ENCODE peak calls at places on chromosomes 3 and 15, in four cellular contexts. One of them, this sample, is unnamed.

GRCh38 chr15:31353931-31354330 is 27.3 kb downstream of the KLF13 start:
- DNase-seq in prostate gland: no peak
- DNase-seq in ovary: no peak
- DNase-seq in A549: no peak
- DNase-seq in this sample: peak

GRCh38 chr3:27201435-27201966 is 167.7 kb downstream of the NEK10 start:
- DNase-seq in ovary: no peak
- DNase-seq in prostate gland: no peak
- DNase-seq in A549: no peak
- DNase-seq in this sample: no peak

GRCh38 chr15:51368751-51369450 is 27.4 kb downstream of the GLDN start:
- DNase-seq in A549: peak
- DNase-seq in prostate gland: no peak
- DNase-seq in ovary: no peak
- DNase-seq in this sample: no peak

GRCh38 chr3:103295974-103296570 is 861.3 kb downstream of the ZPLD1 start:
- DNase-seq in ovary: no peak
- DNase-seq in A549: peak
- DNase-seq in prostate gland: no peak
- DNase-seq in this sample: no peak

GRCh38 chr15:51888593-51889195 is 59.2 kb downstream of the TMOD3 start:
- DNase-seq in A549: peak
- DNase-seq in ovary: no peak
- DNase-seq in prostate gland: no peak
- DNase-seq in this sample: no peak

GRCh38 chr3:123113889-123114450 is 47.1 kb downstream of the PDIA5 start:
- DNase-seq in A549: no peak
- DNase-seq in ovary: no peak
- DNase-seq in prostate gland: peak
- DNase-seq in this sample: no peak

GRCh38 chr15:91032919-91033803 is 10.8 kb upstream of the VPS33B start:
- DNase-seq in A549: peak
- DNase-seq in prostate gland: peak
- DNase-seq in ovary: no peak
- DNase-seq in this sample: no peak

GRCh38 chr3:9308298-9308990 is 54.4 kb upstream of the THUMPD3 start:
- DNase-seq in ovary: no peak
- DNase-seq in prostate gland: no peak
- DNase-seq in A549: no peak
- DNase-seq in this sample: no peak

GRCh38 chr15:38521316-38521715 is 43.3 kb downstream of the RASGRP1 start:
- DNase-seq in A549: no peak
- DNase-seq in prostate gland: no peak
- DNase-seq in ovary: no peak
- DNase-seq in this sample: no peak

GRCh38 chr3:36477655-36478054 is 97.4 kb downstream of the STAC start:
- DNase-seq in ovary: no peak
- DNase-seq in prostate gland: no peak
- DNase-seq in A549: no peak
- DNase-seq in this sample: no peak

GRCh38 chr3:39413691-39414420 is 7.3 kb downstream of the RPSA start:
- DNase-seq in ovary: no peak
- DNase-seq in A549: no peak
- DNase-seq in prostate gland: no peak
- DNase-seq in this sample: no peak

GRCh38 chr3:65231544-65231943 is 543.7 kb upstream of the ADAMTS9 start:
- DNase-seq in ovary: no peak
- DNase-seq in prostate gland: no peak
- DNase-seq in A549: no peak
- DNase-seq in this sample: no peak

GRCh38 chr15:34125945-34126344 is 24.1 kb downstream of the PGBD4 start:
- DNase-seq in ovary: no peak
- DNase-seq in prostate gland: no peak
- DNase-seq in A549: no peak
- DNase-seq in this sample: no peak

GRCh38 chr3:46934067-46934466 is 42.5 kb downstream of the CCDC12 start:
- DNase-seq in A549: no peak
- DNase-seq in ovary: no peak
- DNase-seq in prostate gland: no peak
- DNase-seq in this sample: no peak

GRCh38 chr3:184305577-184305976 is 6.5 kb downstream of the PSMD2 start:
- DNase-seq in ovary: no peak
- DNase-seq in A549: peak
- DNase-seq in prostate gland: no peak
- DNase-seq in this sample: no peak

GRCh38 chr3:172836390-172836997 is 86.0 kb downstream of the ECT2 start:
- DNase-seq in A549: peak
- DNase-seq in prostate gland: no peak
- DNase-seq in ovary: no peak
- DNase-seq in this sample: no peak

GRCh38 chr15:90972133-90972532 is 17.4 kb downstream of the RCCD1 start:
- DNase-seq in A549: no peak
- DNase-seq in ovary: no peak
- DNase-seq in prostate gland: no peak
- DNase-seq in this sample: no peak

GRCh38 chr3:57729339-57730039 is 26.6 kb upstream of the SLMAP start:
- DNase-seq in A549: no peak
- DNase-seq in ovary: no peak
- DNase-seq in prostate gland: no peak
- DNase-seq in this sample: no peak

GRCh38 chr3:117587416-117587815 is 877.8 kb downstream of the TUSC7 start:
- DNase-seq in A549: no peak
- DNase-seq in prostate gland: no peak
- DNase-seq in ovary: no peak
- DNase-seq in this sample: no peak

GRCh38 chr15:38683382-38684242 is 119.0 kb upstream of the RASGRP1 start:
- DNase-seq in A549: peak
- DNase-seq in ovary: no peak
- DNase-seq in prostate gland: peak
- DNase-seq in this sample: no peak

GRCh38 chr3:136428167-136428566 is 178.0 kb downstream of the PCCB start:
- DNase-seq in ovary: no peak
- DNase-seq in A549: no peak
- DNase-seq in prostate gland: no peak
- DNase-seq in this sample: no peak

GRCh38 chr3:126555795-126556636 is 2.7 kb downstream of the C3orf22 start:
- DNase-seq in A549: no peak
- DNase-seq in prostate gland: no peak
- DNase-seq in ovary: no peak
- DNase-seq in this sample: peak

GRCh38 chr3:158911586-158911985 is 109.7 kb downstream of the MFSD1 start:
- DNase-seq in prostate gland: no peak
- DNase-seq in A549: no peak
- DNase-seq in ovary: no peak
- DNase-seq in this sample: no peak

GRCh38 chr15:57281357-57281756 is 94.9 kb upstream of the CGNL1 start:
- DNase-seq in A549: no peak
- DNase-seq in prostate gland: no peak
- DNase-seq in ovary: no peak
- DNase-seq in this sample: no peak

GRCh38 chr3:81307221-81307620 is 454.2 kb downstream of the GBE1 start:
- DNase-seq in prostate gland: no peak
- DNase-seq in A549: no peak
- DNase-seq in ovary: no peak
- DNase-seq in this sample: no peak

GRCh38 chr3:16289144-16289889 is 24.3 kb downstream of the OXNAD1 start:
- DNase-seq in A549: no peak
- DNase-seq in ovary: no peak
- DNase-seq in prostate gland: no peak
- DNase-seq in this sample: no peak

GRCh38 chr3:87987952-87988351 is 70.9 kb downstream of the CGGBP1 start:
- DNase-seq in prostate gland: no peak
- DNase-seq in A549: peak
- DNase-seq in ovary: no peak
- DNase-seq in this sample: no peak

GRCh38 chr15:53658827-53659226 is 100.6 kb downstream of the WDR72 start:
- DNase-seq in prostate gland: no peak
- DNase-seq in ovary: no peak
- DNase-seq in A549: no peak
- DNase-seq in this sample: no peak

GRCh38 chr3:141399979-141400971 is 32.0 kb downstream of the ZBTB38 start:
- DNase-seq in prostate gland: no peak
- DNase-seq in ovary: no peak
- DNase-seq in A549: peak
- DNase-seq in this sample: no peak

GRCh38 chr3:141403576-141403975 is 35.3 kb downstream of the ZBTB38 start:
- DNase-seq in A549: no peak
- DNase-seq in prostate gland: no peak
- DNase-seq in ovary: no peak
- DNase-seq in this sample: no peak

GRCh38 chr3:141401095-141401494 is 32.8 kb downstream of the ZBTB38 start:
- DNase-seq in ovary: no peak
- DNase-seq in A549: no peak
- DNase-seq in prostate gland: no peak
- DNase-seq in this sample: no peak

GRCh38 chr3:141402476-141403171 is 34.3 kb downstream of the ZBTB38 start:
- DNase-seq in prostate gland: peak
- DNase-seq in A549: peak
- DNase-seq in ovary: peak
- DNase-seq in this sample: peak

DNA sequence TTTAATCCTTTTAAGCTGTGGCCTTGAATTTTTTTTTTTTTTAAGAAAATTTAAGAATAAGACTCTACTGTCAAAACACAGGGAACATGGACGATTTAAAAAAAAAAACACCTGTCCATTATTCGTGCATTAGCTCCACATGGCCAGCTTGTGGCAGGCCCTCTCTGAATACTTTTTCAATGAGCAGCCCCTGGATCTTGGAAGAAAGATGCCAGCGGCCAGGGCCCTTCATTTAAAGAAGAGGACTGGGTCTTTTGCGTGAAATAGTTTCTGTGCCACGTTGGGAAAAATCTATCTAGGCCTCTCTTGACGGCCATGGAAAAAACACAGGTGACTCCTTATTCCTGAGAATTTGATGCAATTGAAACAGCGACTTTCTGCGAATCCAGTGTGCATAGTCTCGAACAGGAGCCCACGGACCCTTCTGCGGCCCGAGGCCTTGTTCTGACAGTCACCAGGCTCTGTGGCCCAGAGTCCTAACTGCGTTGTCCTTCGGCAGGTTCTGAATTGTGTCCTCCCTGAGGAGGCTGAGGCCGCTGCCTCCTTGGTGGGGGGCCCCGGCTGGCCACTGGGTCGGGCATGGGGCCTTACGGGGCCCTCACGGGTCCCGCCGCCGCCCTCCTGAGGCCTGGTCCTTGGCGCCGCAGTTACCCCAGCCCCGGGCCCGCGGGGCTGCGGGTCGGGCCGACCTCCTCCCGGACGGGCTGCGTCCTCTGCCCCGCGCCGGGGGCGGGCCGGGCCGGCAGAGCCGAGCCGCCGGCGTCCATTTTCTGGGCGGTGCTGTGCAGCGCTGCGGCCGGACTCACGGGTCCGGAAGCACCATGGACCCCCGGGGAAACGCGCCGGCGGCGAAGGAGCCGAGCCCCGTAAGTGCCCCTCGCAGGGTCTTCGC is 33.5 kb downstream of the ZBTB38 start:
- DNase-seq in A549: peak
- DNase-seq in prostate gland: no peak
- DNase-seq in ovary: peak
- DNase-seq in this sample: peak
- TF ChIP-seq POLR2A in A549: peak
- TF ChIP-seq POLR2A in prostate gland: peak
- TF ChIP-seq POLR2A in ovary: no peak
- TF ChIP-seq POLR2A in this sample: no peak

DNA sequence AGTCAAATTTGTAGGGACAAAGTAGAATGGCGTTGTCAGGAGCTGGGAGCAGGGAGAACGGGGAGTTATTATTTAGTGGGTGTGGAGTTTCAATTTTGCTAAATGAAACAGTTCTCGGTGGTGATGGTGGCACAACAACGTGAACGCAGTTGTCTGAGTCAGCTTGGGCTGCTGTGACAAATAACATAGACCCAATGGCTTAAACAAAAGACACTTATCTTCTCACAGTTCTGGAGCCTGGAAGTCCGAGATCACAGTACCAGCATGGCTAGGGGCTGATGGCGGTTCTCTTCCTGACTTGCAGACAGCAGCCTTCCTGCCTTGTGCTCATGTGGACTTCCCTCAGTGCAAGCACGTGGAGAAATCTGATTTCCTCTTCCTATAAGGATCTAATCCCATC is 90.2 kb downstream of the CHSY1 start:
- DNase-seq in prostate gland: no peak
- DNase-seq in A549: no peak
- DNase-seq in ovary: no peak
- DNase-seq in this sample: no peak
- TF ChIP-seq CTCF in prostate gland: no peak
- TF ChIP-seq CTCF in A549: no peak
- TF ChIP-seq CTCF in ovary: no peak
- TF ChIP-seq CTCF in this sample: no peak

GRCh38 chr3:134708671-134709070 is 57.8 kb upstream of the KY start:
- DNase-seq in ovary: no peak
- DNase-seq in prostate gland: no peak
- DNase-seq in A549: no peak
- DNase-seq in this sample: no peak

GRCh38 chr3:134710313-134710680 is 59.5 kb upstream of the KY start:
- DNase-seq in prostate gland: no peak
- DNase-seq in ovary: no peak
- DNase-seq in A549: no peak
- DNase-seq in this sample: no peak

GRCh38 chr3:134709563-134710312 is 58.9 kb upstream of the KY start:
- DNase-seq in A549: no peak
- DNase-seq in prostate gland: no peak
- DNase-seq in ovary: no peak
- DNase-seq in this sample: no peak

GRCh38 chr3:134709076-134709475 is 58.3 kb upstream of the KY start:
- DNase-seq in A549: no peak
- DNase-seq in ovary: no peak
- DNase-seq in prostate gland: no peak
- DNase-seq in this sample: no peak

GRCh38 chr3:134708025-134708597 is 57.3 kb upstream of the KY start:
- DNase-seq in prostate gland: no peak
- DNase-seq in A549: no peak
- DNase-seq in ovary: no peak
- DNase-seq in this sample: no peak
- TF ChIP-seq POLR2A in prostate gland: no peak
- TF ChIP-seq POLR2A in A549: no peak
- TF ChIP-seq POLR2A in ovary: no peak
- TF ChIP-seq POLR2A in this sample: no peak

GRCh38 chr3:71511446-71511845 is 72.1 kb downstream of the FOXP1 start:
- DNase-seq in prostate gland: no peak
- DNase-seq in A549: no peak
- DNase-seq in ovary: no peak
- DNase-seq in this sample: no peak

GRCh38 chr3:71513081-71513480 is 70.4 kb downstream of the FOXP1 start:
- DNase-seq in A549: no peak
- DNase-seq in ovary: no peak
- DNase-seq in prostate gland: no peak
- DNase-seq in this sample: no peak

GRCh38 chr3:71512544-71512943 is 71.0 kb downstream of the FOXP1 start:
- DNase-seq in prostate gland: no peak
- DNase-seq in A549: no peak
- DNase-seq in ovary: no peak
- DNase-seq in this sample: no peak

GRCh38 chr3:71511037-71511436 is 72.5 kb downstream of the FOXP1 start:
- DNase-seq in A549: peak
- DNase-seq in ovary: no peak
- DNase-seq in prostate gland: no peak
- DNase-seq in this sample: no peak

GRCh38 chr3:71512000-71512399 is 71.5 kb downstream of the FOXP1 start:
- DNase-seq in ovary: no peak
- DNase-seq in A549: no peak
- DNase-seq in prostate gland: no peak
- DNase-seq in this sample: no peak
- TF ChIP-seq CTCF in ovary: no peak
- TF ChIP-seq CTCF in A549: peak
- TF ChIP-seq CTCF in prostate gland: no peak
- TF ChIP-seq CTCF in this sample: no peak